ENCODE peak calls at places on chromosomes 13 and 19, in seven cellular contexts. One of them, this sample, is unnamed.

GRCh38 chr13:51826606-51827005 is 18.4 kb downstream of the TMEM272 start:
- DNase-seq in heart left ventricle: peak; percentile 90
- DNase-seq in tibial artery: no peak
- DNase-seq in CD8-positive, alpha-beta T cell: no peak
- DNase-seq in A549: no peak
- DNase-seq in body of pancreas: no peak
- DNase-seq in endodermal cell: no peak
- DNase-seq in this sample: no peak

GRCh38 chr19:277131-277530 is 14.1 kb downstream of the PLPP2 start:
- DNase-seq in heart left ventricle: no peak
- DNase-seq in tibial artery: no peak
- DNase-seq in CD8-positive, alpha-beta T cell: no peak
- DNase-seq in A549: no peak
- DNase-seq in body of pancreas: no peak
- DNase-seq in endodermal cell: no peak
- DNase-seq in this sample: no peak

GRCh38 chr13:66665991-66666390 is 564.1 kb downstream of the PCDH9 start:
- DNase-seq in heart left ventricle: no peak
- DNase-seq in tibial artery: no peak
- DNase-seq in CD8-positive, alpha-beta T cell: no peak
- DNase-seq in A549: no peak
- DNase-seq in body of pancreas: peak; percentile 12
- DNase-seq in endodermal cell: peak; percentile 63
- DNase-seq in this sample: no peak

GRCh38 chr13:41356788-41357187 is 45.7 kb downstream of the NAA16 start:
- DNase-seq in heart left ventricle: no peak
- DNase-seq in tibial artery: no peak
- DNase-seq in CD8-positive, alpha-beta T cell: peak; percentile 50
- DNase-seq in A549: no peak
- DNase-seq in body of pancreas: no peak
- DNase-seq in endodermal cell: no peak
- DNase-seq in this sample: no peak

GRCh38 chr13:111792956-111793355 is 274.0 kb upstream of the SOX1 start:
- DNase-seq in heart left ventricle: no peak
- DNase-seq in tibial artery: no peak
- DNase-seq in CD8-positive, alpha-beta T cell: no peak
- DNase-seq in A549: no peak
- DNase-seq in body of pancreas: no peak
- DNase-seq in endodermal cell: no peak
- DNase-seq in this sample: no peak

GRCh38 chr13:106597759-106598395 is 29.9 kb upstream of the ARGLU1 start:
- DNase-seq in heart left ventricle: no peak
- DNase-seq in tibial artery: no peak
- DNase-seq in CD8-positive, alpha-beta T cell: no peak
- DNase-seq in A549: no peak
- DNase-seq in body of pancreas: no peak
- DNase-seq in endodermal cell: no peak
- DNase-seq in this sample: no peak

GRCh38 chr13:92187378-92187989 is 789.1 kb downstream of the GPC5 start:
- DNase-seq in heart left ventricle: no peak
- DNase-seq in tibial artery: no peak
- DNase-seq in CD8-positive, alpha-beta T cell: no peak
- DNase-seq in A549: peak; percentile 1
- DNase-seq in body of pancreas: peak; percentile 10
- DNase-seq in endodermal cell: peak; percentile 59
- DNase-seq in this sample: peak; percentile 4

GRCh38 chr13:102311901-102312300 is 89.9 kb downstream of the FGF14 start:
- DNase-seq in heart left ventricle: no peak
- DNase-seq in tibial artery: no peak
- DNase-seq in CD8-positive, alpha-beta T cell: no peak
- DNase-seq in A549: no peak
- DNase-seq in body of pancreas: no peak
- DNase-seq in endodermal cell: no peak
- DNase-seq in this sample: no peak

GRCh38 chr19:7333198-7334118 is 15.3 kb upstream of the ARHGEF18 start:
- DNase-seq in heart left ventricle: peak; percentile 38
- DNase-seq in tibial artery: no peak
- DNase-seq in CD8-positive, alpha-beta T cell: no peak
- DNase-seq in A549: no peak
- DNase-seq in body of pancreas: peak; percentile 28
- DNase-seq in endodermal cell: no peak
- DNase-seq in this sample: no peak

GRCh38 chr19:18412610-18413239 is 6.5 kb upstream of the SSBP4 start:
- DNase-seq in heart left ventricle: no peak
- DNase-seq in tibial artery: no peak
- DNase-seq in CD8-positive, alpha-beta T cell: no peak
- DNase-seq in A549: no peak
- DNase-seq in body of pancreas: no peak
- DNase-seq in endodermal cell: no peak
- DNase-seq in this sample: no peak
- TF ChIP-seq CTCF in heart left ventricle: no peak
- TF ChIP-seq CTCF in tibial artery: no peak
- TF ChIP-seq CTCF in CD8-positive, alpha-beta T cell: no peak
- TF ChIP-seq CTCF in A549: no peak
- TF ChIP-seq CTCF in body of pancreas: no peak
- TF ChIP-seq CTCF in endodermal cell: peak; percentile 20
- TF ChIP-seq CTCF in this sample: no peak

GRCh38 chr19:10871711-10872550 is 578 bp downstream of the CARM1 start:
- DNase-seq in heart left ventricle: peak; percentile 55
- DNase-seq in tibial artery: peak; percentile 47
- DNase-seq in CD8-positive, alpha-beta T cell: peak; percentile 19
- DNase-seq in A549: no peak
- DNase-seq in body of pancreas: peak; percentile 51
- DNase-seq in endodermal cell: peak; percentile 71
- DNase-seq in this sample: no peak
- TF ChIP-seq CTCF in heart left ventricle: no peak
- TF ChIP-seq CTCF in tibial artery: peak; percentile 18
- TF ChIP-seq CTCF in CD8-positive, alpha-beta T cell: no peak
- TF ChIP-seq CTCF in A549: no peak
- TF ChIP-seq CTCF in body of pancreas: no peak
- TF ChIP-seq CTCF in endodermal cell: peak; percentile 53
- TF ChIP-seq CTCF in this sample: no peak

GRCh38 chr19:6209680-6210079 is 70.1 kb downstream of the MLLT1 start:
- DNase-seq in heart left ventricle: no peak
- DNase-seq in tibial artery: no peak
- DNase-seq in CD8-positive, alpha-beta T cell: no peak
- DNase-seq in A549: no peak
- DNase-seq in body of pancreas: no peak
- DNase-seq in endodermal cell: no peak
- DNase-seq in this sample: no peak
- TF ChIP-seq CTCF in heart left ventricle: no peak
- TF ChIP-seq CTCF in tibial artery: no peak
- TF ChIP-seq CTCF in CD8-positive, alpha-beta T cell: no peak
- TF ChIP-seq CTCF in A549: no peak
- TF ChIP-seq CTCF in body of pancreas: no peak
- TF ChIP-seq CTCF in endodermal cell: no peak
- TF ChIP-seq CTCF in this sample: no peak

GRCh38 chr13:31044658-31045620 is 112.5 kb downstream of the TEX26 start:
- DNase-seq in heart left ventricle: no peak
- DNase-seq in tibial artery: no peak
- DNase-seq in CD8-positive, alpha-beta T cell: peak; percentile 19
- DNase-seq in A549: no peak
- DNase-seq in body of pancreas: no peak
- DNase-seq in endodermal cell: peak; percentile 53
- DNase-seq in this sample: no peak
- TF ChIP-seq CTCF in heart left ventricle: no peak
- TF ChIP-seq CTCF in tibial artery: no peak
- TF ChIP-seq CTCF in CD8-positive, alpha-beta T cell: no peak
- TF ChIP-seq CTCF in A549: no peak
- TF ChIP-seq CTCF in body of pancreas: no peak
- TF ChIP-seq CTCF in endodermal cell: no peak
- TF ChIP-seq CTCF in this sample: peak; percentile 65

GRCh38 chr19:47096721-47097120 is 16.9 kb downstream of the ZC3H4 start:
- DNase-seq in heart left ventricle: no peak
- DNase-seq in tibial artery: no peak
- DNase-seq in CD8-positive, alpha-beta T cell: no peak
- DNase-seq in A549: no peak
- DNase-seq in body of pancreas: peak; percentile 64
- DNase-seq in endodermal cell: no peak
- DNase-seq in this sample: no peak

GRCh38 chr19:47094557-47095517 is 18.7 kb downstream of the ZC3H4 start:
- DNase-seq in heart left ventricle: no peak
- DNase-seq in tibial artery: no peak
- DNase-seq in CD8-positive, alpha-beta T cell: peak; percentile 29
- DNase-seq in A549: no peak
- DNase-seq in body of pancreas: peak; percentile 69
- DNase-seq in endodermal cell: peak; percentile 34
- DNase-seq in this sample: no peak

GRCh38 chr19:47095707-47096704 is 17.6 kb downstream of the ZC3H4 start:
- DNase-seq in heart left ventricle: peak; percentile 85
- DNase-seq in tibial artery: peak; percentile 59
- DNase-seq in CD8-positive, alpha-beta T cell: no peak
- DNase-seq in A549: peak; percentile 48
- DNase-seq in body of pancreas: peak; percentile 99
- DNase-seq in endodermal cell: peak; percentile 42
- DNase-seq in this sample: peak; percentile 81

GRCh38 chr19:47093254-47093653 is 20.3 kb downstream of the ZC3H4 start:
- DNase-seq in heart left ventricle: no peak
- DNase-seq in tibial artery: no peak
- DNase-seq in CD8-positive, alpha-beta T cell: no peak
- DNase-seq in A549: no peak
- DNase-seq in body of pancreas: no peak
- DNase-seq in endodermal cell: no peak
- DNase-seq in this sample: no peak

GRCh38 chr19:47093841-47094240 is 19.7 kb downstream of the ZC3H4 start:
- DNase-seq in heart left ventricle: no peak
- DNase-seq in tibial artery: no peak
- DNase-seq in CD8-positive, alpha-beta T cell: no peak
- DNase-seq in A549: no peak
- DNase-seq in body of pancreas: no peak
- DNase-seq in endodermal cell: no peak
- DNase-seq in this sample: no peak
- TF ChIP-seq CTCF in heart left ventricle: no peak
- TF ChIP-seq CTCF in tibial artery: no peak
- TF ChIP-seq CTCF in CD8-positive, alpha-beta T cell: no peak
- TF ChIP-seq CTCF in A549: no peak
- TF ChIP-seq CTCF in body of pancreas: no peak
- TF ChIP-seq CTCF in endodermal cell: no peak
- TF ChIP-seq CTCF in this sample: no peak

GRCh38 chr19:49829721-49830120 is 11.6 kb downstream of the MED25 start:
- DNase-seq in heart left ventricle: no peak
- DNase-seq in tibial artery: no peak
- DNase-seq in CD8-positive, alpha-beta T cell: no peak
- DNase-seq in A549: no peak
- DNase-seq in body of pancreas: no peak
- DNase-seq in endodermal cell: no peak
- DNase-seq in this sample: no peak

GRCh38 chr19:49830766-49831165 is 12.7 kb downstream of the MED25 start:
- DNase-seq in heart left ventricle: no peak
- DNase-seq in tibial artery: no peak
- DNase-seq in CD8-positive, alpha-beta T cell: no peak
- DNase-seq in A549: no peak
- DNase-seq in body of pancreas: no peak
- DNase-seq in endodermal cell: no peak
- DNase-seq in this sample: no peak

GRCh38 chr19:49831592-49831991 is 13.5 kb downstream of the MED25 start:
- DNase-seq in heart left ventricle: no peak
- DNase-seq in tibial artery: no peak
- DNase-seq in CD8-positive, alpha-beta T cell: no peak
- DNase-seq in A549: no peak
- DNase-seq in body of pancreas: no peak
- DNase-seq in endodermal cell: no peak
- DNase-seq in this sample: no peak

GRCh38 chr19:49833594-49833993 is 15.5 kb downstream of the MED25 start:
- DNase-seq in heart left ventricle: no peak
- DNase-seq in tibial artery: no peak
- DNase-seq in CD8-positive, alpha-beta T cell: no peak
- DNase-seq in A549: no peak
- DNase-seq in body of pancreas: no peak
- DNase-seq in endodermal cell: no peak
- DNase-seq in this sample: no peak

GRCh38 chr19:49832556-49832955 is 14.5 kb downstream of the MED25 start:
- DNase-seq in heart left ventricle: no peak
- DNase-seq in tibial artery: no peak
- DNase-seq in CD8-positive, alpha-beta T cell: no peak
- DNase-seq in A549: no peak
- DNase-seq in body of pancreas: no peak
- DNase-seq in endodermal cell: no peak
- DNase-seq in this sample: no peak
- TF ChIP-seq CTCF in heart left ventricle: no peak
- TF ChIP-seq CTCF in tibial artery: no peak
- TF ChIP-seq CTCF in CD8-positive, alpha-beta T cell: no peak
- TF ChIP-seq CTCF in A549: no peak
- TF ChIP-seq CTCF in body of pancreas: no peak
- TF ChIP-seq CTCF in endodermal cell: no peak
- TF ChIP-seq CTCF in this sample: no peak

GRCh38 chr13:113749507-113749906 is 9.5 kb upstream of the TMEM255B start:
- DNase-seq in heart left ventricle: no peak
- DNase-seq in tibial artery: no peak
- DNase-seq in CD8-positive, alpha-beta T cell: no peak
- DNase-seq in A549: no peak
- DNase-seq in body of pancreas: no peak
- DNase-seq in endodermal cell: no peak
- DNase-seq in this sample: no peak

GRCh38 chr13:113746671-113747070 is 12.4 kb upstream of the TMEM255B start:
- DNase-seq in heart left ventricle: no peak
- DNase-seq in tibial artery: no peak
- DNase-seq in CD8-positive, alpha-beta T cell: no peak
- DNase-seq in A549: no peak
- DNase-seq in body of pancreas: no peak
- DNase-seq in endodermal cell: no peak
- DNase-seq in this sample: no peak

GRCh38 chr13:113748862-113749451 is 10.1 kb upstream of the TMEM255B start:
- DNase-seq in heart left ventricle: no peak
- DNase-seq in tibial artery: no peak
- DNase-seq in CD8-positive, alpha-beta T cell: no peak
- DNase-seq in A549: no peak
- DNase-seq in body of pancreas: no peak
- DNase-seq in endodermal cell: no peak
- DNase-seq in this sample: no peak

GRCh38 chr13:113747291-113747833 is 11.7 kb upstream of the TMEM255B start:
- DNase-seq in heart left ventricle: no peak
- DNase-seq in tibial artery: no peak
- DNase-seq in CD8-positive, alpha-beta T cell: no peak
- DNase-seq in A549: no peak
- DNase-seq in body of pancreas: no peak
- DNase-seq in endodermal cell: no peak
- DNase-seq in this sample: no peak

GRCh38 chr13:113748101-113748861 is 10.7 kb upstream of the TMEM255B start:
- DNase-seq in heart left ventricle: no peak
- DNase-seq in tibial artery: no peak
- DNase-seq in CD8-positive, alpha-beta T cell: no peak
- DNase-seq in A549: no peak
- DNase-seq in body of pancreas: no peak
- DNase-seq in endodermal cell: no peak
- DNase-seq in this sample: no peak
- TF ChIP-seq CTCF in heart left ventricle: no peak
- TF ChIP-seq CTCF in tibial artery: no peak
- TF ChIP-seq CTCF in CD8-positive, alpha-beta T cell: no peak
- TF ChIP-seq CTCF in A549: no peak
- TF ChIP-seq CTCF in body of pancreas: no peak
- TF ChIP-seq CTCF in endodermal cell: no peak
- TF ChIP-seq CTCF in this sample: no peak